ENCODE peak calls at places on chromosomes 7 and 10, in four cellular contexts. O, M, B and J are unnamed samples.

GRCh38 chr10:73226663-73227062 is 20.4 kb downstream of the DNAJC9 start:
- DNase-seq in O (no peak), M (no peak), B (no peak), J (no peak)

GRCh38 chr7:86667732-86668131 is 24.0 kb downstream of the GRM3 start:
- DNase-seq in O (no peak), M (no peak), B (no peak), J (no peak)

GRCh38 chr7:131625817-131626372 is 69.5 kb upstream of the PODXL start:
- DNase-seq in O (peak; percentile 30), M (no peak), B (no peak), J (no peak)

GRCh38 chr7:114150704-114151103 is 231.9 kb upstream of the PPP1R3A start:
- DNase-seq in O (no peak), M (no peak), B (no peak), J (no peak)

GRCh38 chr10:13079776-13080050 is 20.2 kb upstream of the OPTN start:
- DNase-seq in O (no peak), M (no peak), B (no peak), J (no peak)

GRCh38 chr7:47782022-47782421 is 166.2 kb downstream of the PKD1L1 start:
- DNase-seq in O (no peak), M (no peak), B (no peak), J (no peak)

GRCh38 chr10:21523557-21524008 is 1.9 kb downstream of the SKIDA1 start:
- DNase-seq in O (no peak), M (no peak), B (no peak), J (no peak)

GRCh38 chr10:116627386-116627933 is 6.7 kb downstream of the PNLIPRP2 start:
- DNase-seq in O (no peak), M (no peak), B (no peak), J (no peak)

GRCh38 chr10:100571069-100571817 is 35.5 kb downstream of the HIF1AN start:
- DNase-seq in O (no peak), M (no peak), B (no peak), J (no peak)

GRCh38 chr10:11335167-11335652 is 276.2 kb downstream of the USP6NL start:
- DNase-seq in O (no peak), M (no peak), B (peak; percentile 54), J (no peak)

GRCh38 chr7:128932862-128933821 is 4.6 kb upstream of the IRF5 start:
- DNase-seq in O (no peak), M (no peak), B (no peak), J (no peak)

GRCh38 chr10:123750901-123751300 is 84.7 kb downstream of the GPR26 start:
- DNase-seq in O (no peak), M (no peak), B (no peak), J (no peak)

GRCh38 chr10:62959553-62959952 is 143.4 kb upstream of the EGR2 start:
- DNase-seq in O (no peak), M (no peak), B (no peak), J (no peak)

GRCh38 chr7:11726251-11727155 is 105.5 kb downstream of the THSD7A start:
- DNase-seq in O (peak; percentile 33), M (no peak), B (no peak), J (no peak)

GRCh38 chr7:159272739-159273138 is 128.1 kb upstream of the VIPR2 start:
- DNase-seq in O (no peak), M (no peak), B (no peak), J (no peak)

GRCh38 chr7:159269745-159270144 is 125.1 kb upstream of the VIPR2 start:
- DNase-seq in O (no peak), M (no peak), B (no peak), J (no peak)

GRCh38 chr7:159271795-159272194 is 127.1 kb upstream of the VIPR2 start:
- DNase-seq in O (no peak), M (no peak), B (no peak), J (no peak)
- H3K9me3 ChIP-seq in O (peaks cover 23% of the 10 kb centered on the region), M (peaks cover 15% of the 10 kb centered on the region), B (peaks cover 8% of the 10 kb centered on the region), J (peaks cover 3% of the 10 kb centered on the region)

DNA sequence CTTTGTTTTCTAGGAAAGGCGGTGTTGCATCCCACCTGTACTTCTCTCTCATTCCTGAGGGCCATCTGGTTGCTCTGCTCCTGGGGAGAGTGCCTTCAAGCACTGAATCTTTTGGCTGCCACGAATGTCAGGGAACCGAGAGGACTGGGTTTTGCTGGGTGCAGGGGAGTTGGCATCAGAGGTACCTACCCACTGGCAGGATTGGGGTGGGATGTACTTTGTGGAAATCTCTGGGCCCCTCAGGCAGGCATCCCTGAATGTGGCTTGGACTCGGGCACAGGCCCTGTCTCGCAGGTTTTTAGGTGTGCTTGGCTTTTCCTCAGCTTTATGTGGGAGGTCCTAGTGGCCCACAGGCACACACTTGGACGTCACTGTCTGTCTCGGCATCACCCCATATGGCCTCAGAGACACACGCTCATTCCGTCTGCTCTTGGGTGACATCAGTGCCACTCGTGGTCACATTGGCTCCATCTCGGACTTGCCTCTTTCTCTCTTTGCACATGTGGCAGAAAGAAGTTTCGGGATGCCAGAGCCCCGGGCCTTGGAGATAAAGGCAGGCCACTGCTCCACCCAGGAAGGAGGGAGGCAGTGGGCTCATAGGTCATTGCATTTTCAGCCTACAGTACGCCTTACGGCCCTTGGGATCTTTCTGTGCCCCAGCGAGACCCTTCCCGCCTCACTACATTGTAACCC is 325.6 kb downstream of the ZNF716 start:
- DNase-seq in O (no peak), M (no peak), B (no peak), J (no peak)
- H3K9me3 ChIP-seq in O (peaks cover 71% of the 10 kb centered on the region), M (peaks cover 4% of the 10 kb centered on the region), B (no peaks in the 10 kb centered on the region), J (no peaks in the 10 kb centered on the region)

GRCh38 chr7:64628721-64629120 is 37.2 kb upstream of the ZNF107 start:
- DNase-seq in O (no peak), M (no peak), B (no peak), J (no peak)

GRCh38 chr7:64626083-64626469 is 39.9 kb upstream of the ZNF107 start:
- DNase-seq in O (no peak), M (no peak), B (no peak), J (no peak)

GRCh38 chr7:64626557-64626956 is 39.4 kb upstream of the ZNF107 start:
- DNase-seq in O (no peak), M (no peak), B (no peak), J (no peak)

GRCh38 chr7:64630496-64630895 is 35.4 kb upstream of the ZNF107 start:
- DNase-seq in O (no peak), M (no peak), B (no peak), J (no peak)

GRCh38 chr7:64628192-64628591 is 37.7 kb upstream of the ZNF107 start:
- DNase-seq in O (no peak), M (no peak), B (no peak), J (no peak)
- H3K9me3 ChIP-seq in O (peaks cover 1% of the 10 kb centered on the region), M (no peaks in the 10 kb centered on the region), B (no peaks in the 10 kb centered on the region), J (no peaks in the 10 kb centered on the region)

DNA sequence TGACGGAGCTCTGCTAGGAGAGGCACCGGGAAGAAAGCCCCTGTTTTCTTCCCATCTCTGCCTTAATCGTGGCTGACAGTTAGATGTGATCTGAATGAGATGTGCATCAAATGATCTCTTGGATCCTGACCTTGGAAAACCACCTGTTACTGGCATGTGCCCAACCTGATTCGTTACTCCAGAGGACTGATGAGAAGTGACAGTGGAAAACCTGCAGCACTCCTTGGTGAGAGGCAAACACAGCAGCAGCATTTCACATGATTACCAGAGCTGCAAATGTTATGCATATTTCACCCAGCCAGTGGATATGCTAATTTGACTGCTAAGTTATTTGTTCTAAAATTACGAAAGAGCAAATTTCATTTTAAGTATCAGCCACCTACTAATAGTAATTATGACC is 95.3 kb downstream of the PTPRN2 start:
- DNase-seq in O (no peak), M (no peak), B (no peak), J (no peak)
- H3K9me3 ChIP-seq in O (peaks cover 69% of the 10 kb centered on the region), M (no peaks in the 10 kb centered on the region), B (no peaks in the 10 kb centered on the region), J (no peaks in the 10 kb centered on the region)